ENCODE peak calls at places on chromosomes 11 and 22, in five cellular contexts. One of them, this sample, is unnamed.

GRCh38 chr11:103222801-103223200 is 113.6 kb downstream of the DYNC2H1 start:
- DNase-seq in cardiac fibroblast: no peak
- DNase-seq in epithelial cell of prostate: no peak
- DNase-seq in activated T-cell treated with anti-CD3 and anti-CD28 coated beads for 1 hour: no peak
- DNase-seq in naive thymus-derived CD8-positive, alpha-beta T cell: no peak
- DNase-seq in this sample: no peak

GRCh38 chr11:2143652-2144548 is 4.7 kb upstream of the IGF2 start:
- DNase-seq in epithelial cell of prostate: no peak
- DNase-seq in cardiac fibroblast: peak; percentile 30
- DNase-seq in naive thymus-derived CD8-positive, alpha-beta T cell: no peak
- DNase-seq in activated T-cell treated with anti-CD3 and anti-CD28 coated beads for 1 hour: no peak
- DNase-seq in this sample: no peak

GRCh38 chr11:46339816-46340215 is 7.4 kb upstream of the DGKZ start:
- DNase-seq in epithelial cell of prostate: no peak
- DNase-seq in cardiac fibroblast: no peak
- DNase-seq in naive thymus-derived CD8-positive, alpha-beta T cell: no peak
- DNase-seq in activated T-cell treated with anti-CD3 and anti-CD28 coated beads for 1 hour: no peak
- DNase-seq in this sample: no peak

GRCh38 chr22:45268958-45269844 is 15.5 kb upstream of the UPK3A start:
- DNase-seq in naive thymus-derived CD8-positive, alpha-beta T cell: peak; percentile 94
- DNase-seq in epithelial cell of prostate: no peak
- DNase-seq in activated T-cell treated with anti-CD3 and anti-CD28 coated beads for 1 hour: peak; percentile 93
- DNase-seq in cardiac fibroblast: peak; percentile 59
- DNase-seq in this sample: peak; percentile 92

GRCh38 chr11:124769804-124770774 is 8.0 kb upstream of the ESAM start:
- DNase-seq in epithelial cell of prostate: no peak
- DNase-seq in naive thymus-derived CD8-positive, alpha-beta T cell: no peak
- DNase-seq in activated T-cell treated with anti-CD3 and anti-CD28 coated beads for 1 hour: no peak
- DNase-seq in cardiac fibroblast: peak; percentile 86
- DNase-seq in this sample: no peak

GRCh38 chr22:36379593-36380361 is 8.0 kb downstream of the MYH9 start:
- DNase-seq in cardiac fibroblast: peak; percentile 66
- DNase-seq in naive thymus-derived CD8-positive, alpha-beta T cell: peak; percentile 58
- DNase-seq in activated T-cell treated with anti-CD3 and anti-CD28 coated beads for 1 hour: peak; percentile 47
- DNase-seq in epithelial cell of prostate: no peak
- DNase-seq in this sample: no peak

GRCh38 chr22:17131686-17132085 is 10.5 kb upstream of the TMEM121B start:
- DNase-seq in activated T-cell treated with anti-CD3 and anti-CD28 coated beads for 1 hour: no peak
- DNase-seq in epithelial cell of prostate: no peak
- DNase-seq in cardiac fibroblast: no peak
- DNase-seq in naive thymus-derived CD8-positive, alpha-beta T cell: no peak
- DNase-seq in this sample: peak; percentile 28

GRCh38 chr11:105227363-105227762 is 87.8 kb upstream of the CARD18 start:
- DNase-seq in cardiac fibroblast: no peak
- DNase-seq in activated T-cell treated with anti-CD3 and anti-CD28 coated beads for 1 hour: no peak
- DNase-seq in epithelial cell of prostate: no peak
- DNase-seq in naive thymus-derived CD8-positive, alpha-beta T cell: no peak
- DNase-seq in this sample: no peak

GRCh38 chr22:17922925-17923898 is 101.1 kb downstream of the MICAL3 start:
- DNase-seq in epithelial cell of prostate: no peak
- DNase-seq in cardiac fibroblast: peak; percentile 66
- DNase-seq in naive thymus-derived CD8-positive, alpha-beta T cell: no peak
- DNase-seq in activated T-cell treated with anti-CD3 and anti-CD28 coated beads for 1 hour: no peak
- DNase-seq in this sample: no peak

GRCh38 chr22:49776891-49777290 is 50.8 kb downstream of the BRD1 start:
- DNase-seq in cardiac fibroblast: no peak
- DNase-seq in epithelial cell of prostate: no peak
- DNase-seq in activated T-cell treated with anti-CD3 and anti-CD28 coated beads for 1 hour: no peak
- DNase-seq in naive thymus-derived CD8-positive, alpha-beta T cell: no peak
- DNase-seq in this sample: no peak

GRCh38 chr11:114348200-114349191 is 51.8 kb downstream of the C11orf71 start:
- DNase-seq in naive thymus-derived CD8-positive, alpha-beta T cell: peak; percentile 29
- DNase-seq in activated T-cell treated with anti-CD3 and anti-CD28 coated beads for 1 hour: peak; percentile 9
- DNase-seq in cardiac fibroblast: peak; percentile 90
- DNase-seq in epithelial cell of prostate: peak; percentile 20
- DNase-seq in this sample: no peak

GRCh38 chr22:24985824-24986214 is 33.3 kb downstream of the KIAA1671 start:
- DNase-seq in naive thymus-derived CD8-positive, alpha-beta T cell: no peak
- DNase-seq in epithelial cell of prostate: peak; percentile 80
- DNase-seq in activated T-cell treated with anti-CD3 and anti-CD28 coated beads for 1 hour: no peak
- DNase-seq in cardiac fibroblast: peak; percentile 97
- DNase-seq in this sample: no peak

GRCh38 chr11:95255523-95256165 is 24.6 kb upstream of the SESN3 start:
- DNase-seq in activated T-cell treated with anti-CD3 and anti-CD28 coated beads for 1 hour: no peak
- DNase-seq in naive thymus-derived CD8-positive, alpha-beta T cell: no peak
- DNase-seq in cardiac fibroblast: no peak
- DNase-seq in epithelial cell of prostate: no peak
- DNase-seq in this sample: no peak

GRCh38 chr11:86288776-86289507 is 13.1 kb upstream of the HIKESHI start:
- DNase-seq in activated T-cell treated with anti-CD3 and anti-CD28 coated beads for 1 hour: no peak
- DNase-seq in naive thymus-derived CD8-positive, alpha-beta T cell: no peak
- DNase-seq in epithelial cell of prostate: no peak
- DNase-seq in cardiac fibroblast: peak; percentile 17
- DNase-seq in this sample: no peak

GRCh38 chr11:20131744-20132666 is 28.3 kb downstream of the DBX1 start:
- DNase-seq in cardiac fibroblast: peak; percentile 73
- DNase-seq in activated T-cell treated with anti-CD3 and anti-CD28 coated beads for 1 hour: peak; percentile 7
- DNase-seq in epithelial cell of prostate: no peak
- DNase-seq in naive thymus-derived CD8-positive, alpha-beta T cell: peak; percentile 32
- DNase-seq in this sample: peak; percentile 85

GRCh38 chr11:9060700-9061111 is 30.7 kb downstream of the SCUBE2 start:
- DNase-seq in epithelial cell of prostate: no peak
- DNase-seq in activated T-cell treated with anti-CD3 and anti-CD28 coated beads for 1 hour: no peak
- DNase-seq in naive thymus-derived CD8-positive, alpha-beta T cell: no peak
- DNase-seq in cardiac fibroblast: peak; percentile 9
- DNase-seq in this sample: no peak